ENCODE peak calls at places on chromosomes 2 and 18, in six cellular contexts. R is transverse colon, T is HepG2, C is PC-9, X is GM23248, D is mammary epithelial cell. H is an unnamed sample. For H3K36me3, the result is how much of the 10 kb centered on the place peaks cover.

GRCh38 chr2:28429636-28430376 is 37.1 kb downstream of the FOSL2 start:
- DNase-seq in X (no peak), T (no peak), C (no peak), D (no peak), R (no peak), H (no peak)

GRCh38 chr2:182642328-182642727 is 73.7 kb upstream of the DNAJC10 start:
- DNase-seq in R (peak), X (peak), T (peak), C (peak), D (peak), H (peak)

GRCh38 chr18:71784777-71785176 is 759.4 kb downstream of the CBLN2 start:
- DNase-seq in X (peak), T (peak), D (no peak), R (no peak), C (no peak), H (no peak)

GRCh38 chr18:61334951-61335736 is 1.9 kb downstream of the CDH20 start:
- DNase-seq in D (no peak), C (no peak), T (no peak), X (peak), R (no peak), H (no peak)

GRCh38 chr18:9952633-9953416 is 39.0 kb downstream of the VAPA start:
- DNase-seq in T (no peak), C (peak), D (peak), X (peak), R (no peak), H (no peak)

GRCh38 chr18:8744038-8744437 is 38.7 kb downstream of the MTCL1 start:
- DNase-seq in X (no peak), R (no peak), C (no peak), D (no peak), T (no peak), H (no peak)

GRCh38 chr2:218022131-218022850 is 19.5 kb upstream of the TNS1 start:
- DNase-seq in X (no peak), D (no peak), C (no peak), R (no peak), T (no peak), H (no peak)

GRCh38 chr2:116911520-116911919 is 903.0 kb upstream of the DDX18 start:
- DNase-seq in T (no peak), C (no peak), D (no peak), R (no peak), X (no peak), H (no peak)

GRCh38 chr2:126038901-126039300 is 617.1 kb upstream of the GYPC start:
- DNase-seq in C (no peak), R (no peak), D (no peak), X (no peak), T (no peak), H (no peak)

GRCh38 chr2:148130571-148130970 is 109.7 kb downstream of the MBD5 start:
- DNase-seq in X (peak), C (no peak), D (peak), R (no peak), T (peak), H (no peak)

GRCh38 chr2:134410006-134410405 is 156.1 kb downstream of the MGAT5 start:
- DNase-seq in R (no peak), D (no peak), T (no peak), X (no peak), C (no peak), H (no peak)

GRCh38 chr18:61972389-61973264 is 79.8 kb upstream of the RNF152 start:
- DNase-seq in R (no peak), T (no peak), D (no peak), C (no peak), X (no peak), H (no peak)

GRCh38 chr2:181368036-181368435 is 89.2 kb upstream of the ITGA4 start:
- DNase-seq in C (no peak), D (no peak), R (no peak), X (no peak), T (no peak), H (peak)

GRCh38 chr2:44515416-44515815 is 153.7 kb downstream of the CAMKMT start:
- DNase-seq in T (no peak), X (peak), R (no peak), C (peak), D (peak), H (no peak)

GRCh38 chr2:234245945-234246344 is 195.4 kb downstream of the SPP2 start:
- DNase-seq in X (peak), C (peak), T (no peak), D (peak), R (no peak), H (peak)

GRCh38 chr2:45000921-45001628 is 8.2 kb downstream of the SIX2 start:
- DNase-seq in T (no peak), D (no peak), R (no peak), X (peak), C (no peak), H (no peak)

GRCh38 chr2:111898703-111899514 is 502 bp downstream of the MERTK start:
- DNase-seq in C (no peak), X (peak), T (no peak), D (no peak), R (no peak), H (no peak)

GRCh38 chr2:151543898-151544297 is 134.2 kb downstream of the RIF1 start:
- DNase-seq in C (no peak), R (no peak), X (peak), T (no peak), D (no peak), H (no peak)

GRCh38 chr18:11251891-11252270 is 102.5 kb upstream of the PIEZO2 start:
- DNase-seq in D (no peak), C (no peak), X (peak), R (no peak), T (no peak), H (peak)

GRCh38 chr2:73290049-73290839 is 3.1 kb downstream of the EGR4 start:
- DNase-seq in D (peak), T (peak), X (peak), R (peak), C (peak), H (no peak)

GRCh38 chr2:96917008-96917575 is 47.2 kb upstream of the SEMA4C start:
- DNase-seq in T (no peak), C (no peak), D (peak), X (peak), R (peak), H (no peak)

GRCh38 chr2:164657129-164657528 is 35.8 kb upstream of the GRB14 start:
- DNase-seq in D (peak), X (peak), T (no peak), C (no peak), R (no peak), H (peak)

GRCh38 chr2:239691720-239692119 is 290.9 kb upstream of the HDAC4 start:
- DNase-seq in X (no peak), C (no peak), R (no peak), T (no peak), D (no peak), H (no peak)

GRCh38 chr2:150013011-150013410 is 425.4 kb upstream of the MMADHC start:
- DNase-seq in R (no peak), C (no peak), X (no peak), D (no peak), T (no peak), H (no peak)

GRCh38 chr2:105431367-105432088 is 32.7 kb upstream of the FHL2 start:
- DNase-seq in C (no peak), R (peak), T (no peak), X (peak), D (no peak), H (peak)

GRCh38 chr2:196479350-196479749 is 160.2 kb upstream of the CCDC150 start:
- DNase-seq in C (no peak), X (peak), D (peak), R (no peak), T (no peak), H (peak)

GRCh38 chr2:159229476-159230144 is 56.9 kb downstream of the WDSUB1 start:
- DNase-seq in C (no peak), D (no peak), R (no peak), X (no peak), T (no peak), H (no peak)
- H3K36me3 ChIP-seq in C (under half), D (under half), R (under half), X (under half), T (under half), H (under half)

GRCh38 chr2:85578243-85579180 is 1.1 kb downstream of the VAMP8 start:
- DNase-seq in T (no peak), D (no peak), X (no peak), C (peak), R (peak), H (no peak)
- H3K4me3 ChIP-seq in T (peak), D (peak), X (no peak), C (peak), R (peak), H (no peak)

GRCh38 chr2:231337807-231338759 is 57.4 kb upstream of the B3GNT7 start:
- DNase-seq in T (peak), R (no peak), C (no peak), X (no peak), D (no peak), H (no peak)

GRCh38 chr2:231336236-231336635 is 59.3 kb upstream of the B3GNT7 start:
- DNase-seq in D (no peak), C (no peak), R (no peak), X (no peak), T (no peak), H (no peak)

GRCh38 chr2:231336700-231337099 is 58.8 kb upstream of the B3GNT7 start:
- DNase-seq in T (no peak), R (no peak), C (no peak), D (no peak), X (no peak), H (no peak)

GRCh38 chr2:231342111-231342711 is 53.3 kb upstream of the B3GNT7 start:
- DNase-seq in R (no peak), T (no peak), C (no peak), X (no peak), D (no peak), H (no peak)

GRCh38 chr2:231339318-231339717 is 56.2 kb upstream of the B3GNT7 start:
- DNase-seq in T (peak), X (no peak), D (no peak), C (no peak), R (no peak), H (no peak)
- H3K36me3 ChIP-seq in T (under half), X (under half), D (under half), C (under half), R (under half), H (under half)

DNA sequence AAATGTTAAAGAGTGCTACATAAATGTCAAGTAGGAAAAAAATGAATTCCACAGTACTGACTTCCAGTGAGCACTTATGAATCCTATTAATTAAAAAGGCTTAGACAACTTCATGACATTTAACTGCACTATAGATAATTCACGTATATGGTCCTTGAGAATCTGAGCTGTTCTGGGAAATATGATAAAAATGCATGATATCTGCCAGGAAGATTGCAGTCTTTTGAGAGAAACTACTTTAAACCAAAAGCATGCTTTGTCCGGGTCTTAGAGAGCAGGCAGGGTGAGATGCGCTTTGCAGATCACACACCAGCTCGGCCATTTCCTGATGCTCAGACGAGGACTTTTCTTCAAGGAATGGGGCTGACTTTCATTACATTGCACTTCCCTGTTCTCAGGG is 42.6 kb downstream of the CMPK2 start:
- DNase-seq in C (no peak), X (peak), D (no peak), T (no peak), R (no peak), H (no peak)
- H3K4me3 ChIP-seq in C (no peak), X (peak), D (no peak), T (no peak), R (no peak), H (no peak)

GRCh38 chr2:237324446-237325236 is 89.3 kb downstream of the COL6A3 start:
- DNase-seq in T (no peak), D (no peak), R (peak), C (no peak), X (no peak), H (no peak)
- H3K36me3 ChIP-seq in T (under half), D (under half), R (under half), C (under half), X (half or more), H (half or more)

H was measured in MG63.